ENCODE peak calls at places on chromosomes 6 and 20, in seven cellular contexts. U, A, H, W, I, E and K are unnamed samples.

GRCh38 chr6:82573200-82573972 is 209.8 kb downstream of the TPBG start:
- DNase-seq in U (no peak), A (no peak), H (no peak), W (no peak), I (no peak), E (no peak), K (no peak)

GRCh38 chr20:41889125-41889870 is 271.1 kb upstream of the CHD6 start:
- DNase-seq in U (no peak), A (peak; percentile 12), H (no peak), W (no peak), I (no peak), E (no peak), K (no peak)

GRCh38 chr20:44720617-44720993 is 5.4 kb downstream of the CCN5 start:
- DNase-seq in U (no peak), A (no peak), H (no peak), W (no peak), I (peak; percentile 77), E (no peak), K (peak; percentile 24)

GRCh38 chr20:64165866-64166600 is 1.8 kb downstream of the MYT1 start:
- DNase-seq in U (no peak), A (no peak), H (no peak), W (no peak), I (no peak), E (no peak), K (no peak)

GRCh38 chr6:111517965-111518364 is 34.9 kb upstream of the REV3L start:
- DNase-seq in U (no peak), A (no peak), H (no peak), W (no peak), I (peak; percentile 9), E (no peak), K (no peak)

GRCh38 chr20:444862-445426 is 17.4 kb downstream of the TBC1D20 start:
- DNase-seq in U (no peak), A (no peak), H (no peak), W (no peak), I (no peak), E (no peak), K (no peak)

GRCh38 chr6:168101201-168102092 is 22.4 kb upstream of the FRMD1 start:
- DNase-seq in U (no peak), A (no peak), H (no peak), W (no peak), I (no peak), E (no peak), K (no peak)

GRCh38 chr20:3935295-3935955 is 46.2 kb downstream of the PANK2 start:
- DNase-seq in U (no peak), A (no peak), H (no peak), W (no peak), I (no peak), E (no peak), K (peak; percentile 63)

GRCh38 chr6:70289299-70289698 is 13.6 kb downstream of the COL9A1 start:
- DNase-seq in U (no peak), A (peak; percentile 41), H (no peak), W (no peak), I (no peak), E (no peak), K (no peak)

GRCh38 chr6:156791261-156791850 is 14.2 kb downstream of the ARID1B start:
- DNase-seq in U (no peak), A (peak; percentile 51), H (no peak), W (no peak), I (no peak), E (no peak), K (no peak)

GRCh38 chr6:138652824-138653223 is 120.7 kb upstream of the CCDC28A start:
- DNase-seq in U (no peak), A (no peak), H (no peak), W (no peak), I (no peak), E (no peak), K (no peak)

GRCh38 chr6:27138837-27139752 is 108.4 kb upstream of the PRSS16 start:
- DNase-seq in U (peak; percentile 53), A (peak; percentile 98), H (no peak), W (peak; percentile 83), I (no peak), E (peak; percentile 78), K (no peak)

GRCh38 chr20:45991616-45992015 is 17.1 kb upstream of the MMP9 start:
- DNase-seq in U (no peak), A (peak; percentile 74), H (no peak), W (no peak), I (no peak), E (no peak), K (no peak)

GRCh38 chr6:78868124-78868523 is 773 bp downstream of the IRAK1BP1 start:
- DNase-seq in U (no peak), A (no peak), H (no peak), W (no peak), I (no peak), E (no peak), K (no peak)

GRCh38 chr6:32181148-32181702 is 2.8 kb downstream of the AGER start:
- DNase-seq in U (no peak), A (no peak), H (no peak), W (no peak), I (no peak), E (no peak), K (no peak)

GRCh38 chr20:53707341-53708102 is 113.9 kb upstream of the ZNF217 start:
- DNase-seq in U (no peak), A (no peak), H (no peak), W (no peak), I (no peak), E (no peak), K (no peak)

GRCh38 chr6:128963561-128963960 is 80.6 kb downstream of the LAMA2 start:
- DNase-seq in U (no peak), A (no peak), H (no peak), W (no peak), I (no peak), E (no peak), K (no peak)

GRCh38 chr20:4053516-4053919 is 38.2 kb upstream of the RNF24 start:
- DNase-seq in U (no peak), A (peak; percentile 92), H (no peak), W (no peak), I (peak; percentile 86), E (no peak), K (no peak)

GRCh38 chr6:118896339-118897136 is 2.6 kb downstream of the ASF1A start:
- DNase-seq in U (no peak), A (peak; percentile 92), H (no peak), W (no peak), I (peak; percentile 81), E (no peak), K (no peak)

GRCh38 chr6:52503853-52504777 is 72.7 kb downstream of the TRAM2 start:
- DNase-seq in U (no peak), A (peak; percentile 70), H (no peak), W (no peak), I (peak; percentile 100), E (no peak), K (peak; percentile 96)

GRCh38 chr20:1185781-1186334 is 1.1 kb upstream of the TMEM74B start:
- DNase-seq in U (peak; percentile 20), A (peak; percentile 85), H (no peak), W (peak; percentile 78), I (peak; percentile 26), E (no peak), K (peak; percentile 21)

GRCh38 chr20:61628901-61629300 is 376.8 kb downstream of the CDH4 start:
- DNase-seq in U (no peak), A (no peak), H (no peak), W (no peak), I (no peak), E (no peak), K (no peak)

GRCh38 chr6:129280719-129281118 is 397.8 kb downstream of the LAMA2 start:
- DNase-seq in U (peak; percentile 60), A (no peak), H (no peak), W (no peak), I (no peak), E (peak; percentile 56), K (no peak)

GRCh38 chr6:9927271-9927670 is 487.6 kb downstream of the TFAP2A start:
- DNase-seq in U (no peak), A (no peak), H (no peak), W (no peak), I (peak; percentile 27), E (no peak), K (no peak)

GRCh38 chr20:373171-373890 is 7.2 kb upstream of the TRIB3 start:
- DNase-seq in U (no peak), A (peak; percentile 98), H (no peak), W (no peak), I (peak; percentile 89), E (no peak), K (no peak)

GRCh38 chr6:10416863-10417641 is 2.2 kb upstream of the TFAP2A start:
- DNase-seq in U (no peak), A (no peak), H (no peak), W (peak; percentile 72), I (no peak), E (no peak), K (no peak)

GRCh38 chr6:92201618-92202017 is 1217.7 kb downstream of the EPHA7 start:
- DNase-seq in U (no peak), A (peak; percentile 86), H (no peak), W (no peak), I (peak; percentile 58), E (no peak), K (no peak)

GRCh38 chr20:3710703-3711417 is 1.5 kb downstream of the SIGLEC1 start:
- DNase-seq in U (peak; percentile 68), A (peak; percentile 80), H (peak; percentile 18), W (peak; percentile 93), I (peak; percentile 47), E (peak; percentile 86), K (peak; percentile 44)

GRCh38 chr6:149451361-149452061 is 33.3 kb downstream of the ZC3H12D start:
- DNase-seq in U (peak; percentile 23), A (no peak), H (no peak), W (no peak), I (no peak), E (no peak), K (no peak)

GRCh38 chr6:66328181-66328580 is 621.2 kb upstream of the EYS start:
- DNase-seq in U (no peak), A (no peak), H (no peak), W (no peak), I (peak; percentile 84), E (no peak), K (no peak)

GRCh38 chr20:51608060-51608459 is 65.5 kb upstream of the NFATC2 start:
- DNase-seq in U (no peak), A (no peak), H (no peak), W (no peak), I (no peak), E (no peak), K (no peak)

GRCh38 chr6:33057222-33058150 is 16.0 kb downstream of the HLA-DPA1 start:
- DNase-seq in U (no peak), A (no peak), H (no peak), W (no peak), I (no peak), E (no peak), K (no peak)

GRCh38 chr20:57218489-57218888 is 48.0 kb downstream of the BMP7 start:
- DNase-seq in U (no peak), A (no peak), H (no peak), W (no peak), I (no peak), E (no peak), K (no peak)